ENCODE peak calls at places on chromosome 15, in ten cellular contexts. P is neural progenitor cell, K is GM23338, R is GM12878, E is K562, D is GM23248, H is mammary epithelial cell, M is A549, L is astrocyte, Z is HepG2. N is an unnamed sample.

GRCh38 chr15:69666441-69666882 is 213.8 kb downstream of the RPLP1 start:
- DNase-seq in L (peak; percentile 60), H (peak; percentile 27), D (peak; percentile 54), Z (no peak), R (no peak), K (no peak), E (peak; percentile 9), M (no peak), P (no peak), N (no peak)

GRCh38 chr15:47903369-47903768 is 186.1 kb downstream of the SEMA6D start:
- DNase-seq in Z (no peak), D (no peak), K (no peak), M (no peak), E (no peak), R (no peak), L (no peak), H (no peak), P (no peak), N (no peak)

GRCh38 chr15:98692213-98692612 is 43.9 kb downstream of the IGF1R start:
- DNase-seq in K (no peak), R (no peak), Z (peak; percentile 78), L (no peak), M (no peak), D (no peak), E (no peak), H (no peak), P (no peak), N (no peak)

GRCh38 chr15:43420435-43420834 is 49.5 kb downstream of the TUBGCP4 start:
- DNase-seq in M (no peak), L (no peak), D (no peak), R (no peak), K (no peak), E (no peak), H (no peak), P (no peak), Z (no peak), N (no peak)

GRCh38 chr15:33874156-33874555 is 94.1 kb upstream of the CHRM5 start:
- DNase-seq in H (peak; percentile 1), K (no peak), E (no peak), L (no peak), D (no peak), P (no peak), Z (no peak), M (no peak), R (no peak), N (no peak)

GRCh38 chr15:27826902-27827321 is 272.2 kb downstream of the OCA2 start:
- DNase-seq in P (no peak), H (no peak), E (no peak), D (peak; percentile 91), R (no peak), L (peak; percentile 65), M (no peak), Z (no peak), K (no peak), N (no peak)

GRCh38 chr15:80480171-80480811 is 76.1 kb downstream of the ARNT2 start:
- DNase-seq in E (no peak), R (no peak), D (peak; percentile 59), L (peak; percentile 56), Z (peak; percentile 15), M (no peak), K (peak; percentile 30), P (no peak), H (no peak), N (no peak)

GRCh38 chr15:70665599-70665998 is 97.8 kb downstream of the UACA start:
- DNase-seq in D (no peak), M (no peak), Z (no peak), E (no peak), P (no peak), L (no peak), K (no peak), H (no peak), R (no peak), N (no peak)

GRCh38 chr15:75902129-75902557 is 1.5 kb upstream of the FBXO22 start:
- DNase-seq in E (peak; percentile 86), Z (no peak), K (peak; percentile 97), R (no peak), H (no peak), L (no peak), P (peak; percentile 73), D (no peak), M (no peak), N (no peak)

GRCh38 chr15:66995257-66995656 is 70.1 kb upstream of the SMAD3 start:
- DNase-seq in P (no peak), D (peak; percentile 81), Z (no peak), L (peak; percentile 47), R (no peak), K (no peak), E (no peak), M (peak; percentile 25), H (peak; percentile 65), N (no peak)

GRCh38 chr15:51191766-51192165 is 97.1 kb upstream of the TNFAIP8L3 start:
- DNase-seq in E (no peak), M (no peak), D (no peak), Z (no peak), K (no peak), H (peak; percentile 81), P (no peak), L (no peak), R (no peak), N (no peak)

GRCh38 chr15:31237042-31237324 is 89.7 kb upstream of the KLF13 start:
- DNase-seq in P (no peak), H (no peak), K (no peak), R (no peak), L (no peak), Z (no peak), E (no peak), M (no peak), D (no peak), N (no peak)

GRCh38 chr15:31234815-31235214 is 91.8 kb upstream of the KLF13 start:
- DNase-seq in P (no peak), K (no peak), Z (no peak), L (no peak), R (no peak), M (no peak), D (no peak), E (no peak), H (no peak), N (no peak)

GRCh38 chr15:31236184-31237041 is 90.2 kb upstream of the KLF13 start:
- DNase-seq in K (no peak), R (no peak), Z (peak; percentile 64), D (peak; percentile 96), M (peak; percentile 85), H (peak; percentile 63), L (peak; percentile 94), E (peak; percentile 65), P (no peak), N (no peak)

GRCh38 chr15:31238369-31238768 is 88.3 kb upstream of the KLF13 start:
- DNase-seq in R (no peak), E (no peak), P (no peak), K (no peak), M (no peak), Z (no peak), L (no peak), D (no peak), H (no peak), N (no peak)

GRCh38 chr15:31235298-31236183 is 91.1 kb upstream of the KLF13 start:
- DNase-seq in H (no peak), L (peak; percentile 30), P (no peak), M (peak; percentile 31), D (peak; percentile 28), R (no peak), Z (no peak), E (peak; percentile 8), K (no peak), N (no peak)
- H3K4me2 ChIP-seq in H (no peak overlapping the region), L (peak overlapping the region; percentile 81), P (no peak overlapping the region), M (peak overlapping the region; percentile 72), D (peak overlapping the region; percentile 85), R (peak overlapping the region; percentile 59), Z (peak overlapping the region; percentile 90), E (no peak overlapping the region), K (no peak overlapping the region), N (no peak overlapping the region)

GRCh38 chr15:83014205-83014653 is 2.8 kb upstream of the C15orf40 start:
- DNase-seq in Z (no peak), L (no peak), M (no peak), K (no peak), H (no peak), E (peak; percentile 23), R (no peak), P (no peak), D (no peak), N (no peak)
- H3K27ac ChIP-seq in Z (no peak overlapping the region), L (no peak overlapping the region), M (no peak overlapping the region), K (peak overlapping the region; percentile 55), H (no peak overlapping the region), E (peak overlapping the region; percentile 42), R (no peak overlapping the region), P (no peak overlapping the region), D (no peak overlapping the region), N (no peak overlapping the region)

GRCh38 chr15:79066391-79067090 is 24.0 kb downstream of the RASGRF1 start:
- DNase-seq in E (no peak), M (no peak), K (no peak), Z (no peak), R (no peak), L (no peak), D (no peak), P (no peak), H (no peak), N (no peak)

GRCh38 chr15:79064496-79064895 is 26.1 kb downstream of the RASGRF1 start:
- DNase-seq in R (no peak), M (no peak), E (no peak), H (no peak), L (no peak), K (no peak), Z (no peak), P (no peak), D (no peak), N (no peak)

GRCh38 chr15:79065744-79066376 is 24.7 kb downstream of the RASGRF1 start:
- DNase-seq in E (no peak), M (no peak), D (no peak), L (no peak), K (peak; percentile 11), H (no peak), R (no peak), P (no peak), Z (no peak), N (no peak)

GRCh38 chr15:79067434-79067833 is 23.1 kb downstream of the RASGRF1 start:
- DNase-seq in Z (peak; percentile 6), P (no peak), H (no peak), K (no peak), D (no peak), M (no peak), L (no peak), E (no peak), R (no peak), N (no peak)

GRCh38 chr15:79065361-79065743 is 25.2 kb downstream of the RASGRF1 start:
- DNase-seq in Z (no peak), L (no peak), P (no peak), R (no peak), E (no peak), M (no peak), K (no peak), D (no peak), H (no peak), N (no peak)
- H3K4me2 ChIP-seq in Z (no peak overlapping the region), L (no peak overlapping the region), P (no peak overlapping the region), R (no peak overlapping the region), E (no peak overlapping the region), M (no peak overlapping the region), K (no peak overlapping the region), D (no peak overlapping the region), H (no peak overlapping the region), N (no peak overlapping the region)

DNA sequence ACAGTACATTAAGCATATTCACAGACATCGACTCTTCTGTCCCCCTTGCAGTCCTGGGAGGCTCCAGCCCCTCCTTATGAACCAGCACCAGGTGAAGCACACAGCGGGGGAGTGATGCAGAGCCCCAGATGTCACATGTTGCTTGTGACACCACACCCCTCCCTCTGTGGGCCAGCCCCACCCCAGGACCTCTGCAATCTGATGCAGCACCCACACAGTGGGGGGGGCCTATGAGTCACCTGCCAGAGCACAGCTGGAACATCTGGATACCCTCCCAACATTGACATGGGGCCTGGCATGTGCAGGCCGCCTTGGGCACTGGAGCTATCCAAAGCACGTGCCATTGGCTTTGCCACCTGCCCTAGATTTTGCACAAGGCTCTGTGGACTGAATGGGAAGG is 70.5 kb downstream of the FEM1B start:
- DNase-seq in D (peak; percentile 40), E (peak; percentile 50), L (no peak), Z (no peak), R (no peak), K (no peak), P (no peak), M (no peak), H (no peak), N (no peak)
- H3K27ac ChIP-seq in D (no peak overlapping the region), E (no peak overlapping the region), L (peak overlapping the region; percentile 71), Z (no peak overlapping the region), R (no peak overlapping the region), K (no peak overlapping the region), P (no peak overlapping the region), M (no peak overlapping the region), H (no peak overlapping the region), N (no peak overlapping the region)

N was measured in PC-9.